ENCODE peak calls at places on chromosomes 3 and 15, in four cellular contexts. One of them, this sample, is unnamed.

GRCh38 chr3:183587337-183587736 is 31.8 kb upstream of the KLHL6 start:
- DNase-seq in HepG2: no peak
- DNase-seq in GM12878: no peak
- DNase-seq in K562: no peak
- DNase-seq in this sample: no peak

GRCh38 chr15:79035111-79035601 is 55.4 kb downstream of the RASGRF1 start:
- DNase-seq in HepG2: no peak
- DNase-seq in GM12878: peak; percentile 31
- DNase-seq in K562: no peak
- DNase-seq in this sample: no peak

GRCh38 chr3:11919390-11919789 is 72.7 kb upstream of the TAMM41 start:
- DNase-seq in HepG2: no peak
- DNase-seq in GM12878: no peak
- DNase-seq in K562: no peak
- DNase-seq in this sample: no peak

GRCh38 chr15:60370804-60371700 is 26.7 kb downstream of the ANXA2 start:
- DNase-seq in HepG2: peak; percentile 70
- DNase-seq in GM12878: no peak
- DNase-seq in K562: no peak
- DNase-seq in this sample: no peak

GRCh38 chr3:139893264-139893962 is 41.6 kb upstream of the CLSTN2 start:
- DNase-seq in HepG2: no peak
- DNase-seq in GM12878: no peak
- DNase-seq in K562: no peak
- DNase-seq in this sample: no peak

GRCh38 chr15:58392611-58393161 is 39.1 kb upstream of the LIPC start:
- DNase-seq in HepG2: no peak
- DNase-seq in GM12878: no peak
- DNase-seq in K562: no peak
- DNase-seq in this sample: no peak

GRCh38 chr3:38730281-38730680 is 80.8 kb upstream of the SCN5A start:
- DNase-seq in HepG2: no peak
- DNase-seq in GM12878: no peak
- DNase-seq in K562: no peak
- DNase-seq in this sample: no peak

GRCh38 chr3:45343947-45344346 is 44.4 kb upstream of the LARS2 start:
- DNase-seq in HepG2: peak; percentile 9
- DNase-seq in GM12878: no peak
- DNase-seq in K562: peak; percentile 73
- DNase-seq in this sample: peak; percentile 14

GRCh38 chr3:185631108-185631507 is 45.0 kb downstream of the SENP2 start:
- DNase-seq in HepG2: no peak
- DNase-seq in GM12878: peak; percentile 24
- DNase-seq in K562: no peak
- DNase-seq in this sample: no peak

GRCh38 chr15:101528108-101528916 is 38.8 kb upstream of the PCSK6 start:
- DNase-seq in HepG2: peak; percentile 97
- DNase-seq in GM12878: no peak
- DNase-seq in K562: no peak
- DNase-seq in this sample: no peak

GRCh38 chr3:8994226-8994625 is 31.0 kb upstream of the RAD18 start:
- DNase-seq in HepG2: no peak
- DNase-seq in GM12878: no peak
- DNase-seq in K562: no peak
- DNase-seq in this sample: no peak

GRCh38 chr15:92268900-92269299 is 124.8 kb upstream of the ST8SIA2 start:
- DNase-seq in HepG2: no peak
- DNase-seq in GM12878: no peak
- DNase-seq in K562: no peak
- DNase-seq in this sample: no peak

GRCh38 chr15:76172782-76173181 is 113.0 kb downstream of the TMEM266 start:
- DNase-seq in HepG2: no peak
- DNase-seq in GM12878: no peak
- DNase-seq in K562: no peak
- DNase-seq in this sample: no peak

GRCh38 chr15:85282504-85283115 is 97.8 kb upstream of the AKAP13 start:
- DNase-seq in HepG2: no peak
- DNase-seq in GM12878: no peak
- DNase-seq in K562: no peak
- DNase-seq in this sample: no peak

DNA sequence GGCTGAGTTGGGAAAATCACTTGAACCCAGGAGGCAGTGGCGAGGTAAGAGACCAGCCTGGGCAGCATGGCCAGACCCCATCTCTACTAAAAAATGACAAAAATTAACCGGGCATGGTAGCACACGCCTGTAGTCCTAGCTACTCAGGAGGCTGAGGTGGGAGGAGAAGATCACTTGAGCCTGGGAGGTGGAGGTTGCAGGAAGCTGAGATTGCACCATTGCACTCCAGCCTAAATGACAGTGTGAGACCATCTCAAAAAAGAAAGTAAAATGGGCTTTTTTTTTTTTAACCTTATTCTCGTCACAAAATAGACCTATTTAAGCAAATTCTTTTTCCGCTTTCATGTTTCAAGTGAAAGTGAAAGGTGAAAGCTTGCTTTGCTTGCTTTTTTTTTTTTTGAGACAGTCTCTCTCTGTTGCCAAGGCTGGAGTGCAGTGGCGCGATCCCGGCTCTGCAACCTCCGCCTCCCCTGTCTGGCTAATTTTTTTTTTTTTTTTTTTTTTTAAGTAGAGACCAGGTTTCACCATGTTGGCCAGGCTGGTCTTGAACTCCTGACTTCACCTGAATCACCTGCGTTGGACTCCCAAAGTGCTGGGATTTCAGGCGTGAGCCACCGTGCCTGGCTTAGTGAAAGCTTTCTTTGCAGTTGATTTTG is 3.6 kb downstream of the PDIA3 start:
- DNase-seq in HepG2: no peak
- DNase-seq in GM12878: peak; percentile 78
- DNase-seq in K562: no peak
- DNase-seq in this sample: no peak
- TF ChIP-seq FOXK2 in HepG2: no peak
- TF ChIP-seq FOXK2 in GM12878: no peak
- TF ChIP-seq FOXK2 in K562: no peak
- TF ChIP-seq FOXK2 in this sample: no peak

DNA sequence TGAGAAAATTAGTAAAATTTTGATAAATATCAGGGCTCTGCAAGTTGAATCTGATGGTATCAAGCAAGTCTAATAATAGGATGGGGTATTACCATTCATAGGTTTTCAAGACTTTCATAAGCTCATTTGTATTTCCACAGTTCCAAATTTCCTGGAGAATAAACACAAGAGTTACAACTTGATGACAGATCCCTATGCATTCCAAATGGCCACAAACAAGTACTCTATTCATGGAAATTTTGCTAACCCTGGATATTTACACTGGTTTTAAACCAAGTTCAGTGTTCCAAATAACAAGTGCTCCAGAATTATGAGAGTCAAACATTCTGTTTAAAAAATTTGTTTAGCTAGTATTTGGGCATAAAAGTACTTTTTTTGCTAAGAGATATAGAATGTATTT is 74.9 kb upstream of the CNTN6 start:
- DNase-seq in HepG2: no peak
- DNase-seq in GM12878: no peak
- DNase-seq in K562: no peak
- DNase-seq in this sample: no peak
- TF ChIP-seq SP1 in HepG2: no peak
- TF ChIP-seq SP1 in GM12878: no peak
- TF ChIP-seq SP1 in K562: no peak
- TF ChIP-seq SP1 in this sample: no peak

GRCh38 chr3:161510510-161511260 is 14.1 kb downstream of the OTOL1 start:
- DNase-seq in HepG2: no peak
- DNase-seq in GM12878: no peak
- DNase-seq in K562: no peak
- DNase-seq in this sample: no peak

GRCh38 chr3:161503271-161503670 is 6.7 kb downstream of the OTOL1 start:
- DNase-seq in HepG2: no peak
- DNase-seq in GM12878: no peak
- DNase-seq in K562: no peak
- DNase-seq in this sample: no peak

GRCh38 chr3:161508852-161509477 is 12.4 kb downstream of the OTOL1 start:
- DNase-seq in HepG2: no peak
- DNase-seq in GM12878: no peak
- DNase-seq in K562: peak; percentile 13
- DNase-seq in this sample: peak; percentile 21
- TF ChIP-seq FOXM1 in HepG2: no peak
- TF ChIP-seq FOXM1 in GM12878: no peak
- TF ChIP-seq FOXM1 in K562: no peak
- TF ChIP-seq FOXM1 in this sample: no peak

DNA sequence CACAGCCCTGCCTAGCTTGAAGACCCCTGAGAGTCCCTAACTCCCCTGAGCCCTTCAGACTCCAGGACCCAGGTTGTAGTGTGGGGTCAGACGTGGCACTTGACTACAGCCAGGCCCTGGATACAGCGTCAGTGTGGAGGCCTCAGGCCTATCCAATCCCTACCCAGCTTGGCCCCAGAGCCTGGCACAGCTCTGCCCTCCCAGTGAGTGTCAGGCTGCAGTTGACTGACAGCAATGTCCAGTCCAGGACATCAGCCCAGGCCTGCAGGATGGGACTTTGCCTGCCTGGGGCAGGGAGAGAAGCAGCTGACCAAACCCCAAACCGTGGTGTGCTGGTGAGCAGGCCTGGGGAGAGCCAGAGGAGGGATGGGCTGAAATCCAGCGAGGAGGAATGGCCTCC is 27.3 kb downstream of the KLF13 start:
- DNase-seq in HepG2: no peak
- DNase-seq in GM12878: no peak
- DNase-seq in K562: no peak
- DNase-seq in this sample: no peak
- TF ChIP-seq FOXK2 in HepG2: no peak
- TF ChIP-seq FOXK2 in GM12878: no peak
- TF ChIP-seq FOXK2 in K562: no peak
- TF ChIP-seq FOXK2 in this sample: no peak

GRCh38 chr3:149274220-149274619 is 52.6 kb upstream of the CP start:
- DNase-seq in HepG2: no peak
- DNase-seq in GM12878: no peak
- DNase-seq in K562: no peak
- DNase-seq in this sample: no peak
- TF ChIP-seq SP1 in HepG2: no peak
- TF ChIP-seq SP1 in GM12878: no peak
- TF ChIP-seq SP1 in K562: no peak
- TF ChIP-seq SP1 in this sample: no peak

This sample was measured in HEK293T.